ENCODE peak calls at places on chromosomes 6 and 20, in eight cellular contexts. V is tibial artery; K is epithelial cell of proximal tubule; N is effector memory CD4-positive, alpha-beta T cell; I is A172; P is endothelial cell of umbilical vein; T is CD8-positive, alpha-beta T cell; O is NCI-H1092 treated with DMSO at 0.1 percent for 48 hours. Z is an unnamed sample.

GRCh38 chr20:39081255-39081654 is 119.1 kb downstream of the DHX35 start:
- DNase-seq in K (no peak), N (peak), V (peak), P (peak), T (peak), I (peak), O (peak), Z (peak)

GRCh38 chr6:3712827-3713226 is 38.7 kb downstream of the PXDC1 start:
- DNase-seq in P (no peak), N (no peak), I (no peak), O (no peak), K (no peak), T (no peak), V (no peak), Z (no peak)

GRCh38 chr6:52497652-52498408 is 77.7 kb downstream of the EFHC1 start:
- DNase-seq in O (peak), P (no peak), I (peak), V (no peak), T (no peak), K (no peak), N (no peak), Z (no peak)

GRCh38 chr6:106783631-106784566 is 154.5 kb downstream of the QRSL1 start:
- DNase-seq in T (no peak), K (no peak), V (no peak), P (no peak), I (peak), O (no peak), N (no peak), Z (no peak)

GRCh38 chr6:72977114-72977513 is 248.2 kb downstream of the KHDC1L start:
- DNase-seq in K (no peak), N (no peak), P (no peak), I (no peak), O (no peak), T (no peak), V (no peak), Z (no peak)

GRCh38 chr6:97177905-97178304 is 105.1 kb downstream of the MMS22L start:
- DNase-seq in K (no peak), T (no peak), N (no peak), I (no peak), P (no peak), O (no peak), V (no peak), Z (no peak)

GRCh38 chr6:128239898-128240509 is 280.4 kb downstream of the PTPRK start:
- DNase-seq in O (no peak), T (no peak), I (no peak), K (no peak), V (no peak), N (no peak), P (peak), Z (no peak)

GRCh38 chr6:143594647-143595046 is 83.1 kb upstream of the PHACTR2 start:
- DNase-seq in N (no peak), O (no peak), T (no peak), K (peak), I (peak), P (no peak), V (no peak), Z (peak)

GRCh38 chr6:157864185-157864761 is 41.2 kb downstream of the SNX9 start:
- DNase-seq in I (no peak), O (no peak), P (no peak), N (no peak), K (no peak), T (no peak), V (no peak), Z (no peak)

GRCh38 chr6:148677594-148678476 is 69.0 kb upstream of the UST start:
- DNase-seq in N (no peak), K (no peak), T (no peak), P (no peak), O (no peak), I (no peak), V (no peak), Z (no peak)

GRCh38 chr6:52522151-52522626 is 54.7 kb downstream of the TRAM2 start:
- DNase-seq in N (no peak), P (peak), I (peak), V (peak), O (no peak), K (no peak), T (no peak), Z (no peak)

GRCh38 chr6:90251295-90251992 is 45.2 kb downstream of the BACH2 start:
- DNase-seq in I (peak), N (no peak), T (no peak), V (no peak), P (no peak), O (no peak), K (no peak), Z (no peak)

GRCh38 chr6:73382462-73383113 is 12.0 kb upstream of the DDX43 start:
- DNase-seq in V (no peak), K (no peak), I (peak), N (no peak), T (no peak), O (no peak), P (no peak), Z (no peak)

GRCh38 chr6:33344771-33345697 is 27.5 kb upstream of the ZBTB22 start:
- DNase-seq in V (peak), T (peak), N (peak), O (peak), K (no peak), P (peak), I (peak), Z (peak)

GRCh38 chr20:6665621-6666345 is 101.7 kb upstream of the BMP2 start:
- DNase-seq in T (no peak), K (no peak), O (no peak), V (no peak), I (no peak), P (no peak), N (no peak), Z (no peak)

GRCh38 chr6:21928715-21929298 is 335.3 kb downstream of the SOX4 start:
- DNase-seq in I (no peak), K (no peak), T (no peak), P (no peak), O (no peak), N (no peak), V (no peak), Z (no peak)

GRCh38 chr6:37239950-37240713 is 17.4 kb upstream of the TBC1D22B start:
- DNase-seq in P (peak), O (peak), I (peak), V (peak), T (peak), N (peak), K (peak), Z (peak)

GRCh38 chr6:32196682-32197616 is 4.5 kb upstream of the GPSM3 start:
- DNase-seq in T (no peak), V (peak), O (no peak), P (peak), K (no peak), I (no peak), N (no peak), Z (no peak)

GRCh38 chr20:32975698-32976674 is 28.2 kb downstream of the SUN5 start:
- DNase-seq in T (peak), O (no peak), P (no peak), K (no peak), I (peak), N (no peak), V (peak), Z (no peak)

GRCh38 chr6:11229267-11230043 is 3.0 kb downstream of the NEDD9 start:
- DNase-seq in I (no peak), K (no peak), P (peak), T (no peak), N (no peak), V (no peak), O (no peak), Z (no peak)

GRCh38 chr6:16619017-16619416 is 142.2 kb downstream of the ATXN1 start:
- DNase-seq in T (no peak), P (no peak), I (no peak), O (no peak), N (no peak), K (no peak), V (no peak), Z (no peak)

GRCh38 chr20:37265152-37265551 is 3.5 kb upstream of the GHRH start:
- DNase-seq in N (no peak), I (no peak), O (no peak), P (no peak), K (no peak), T (no peak), V (no peak), Z (no peak)

GRCh38 chr6:81594501-81594900 is 158.0 kb downstream of the TENT5A start:
- DNase-seq in T (no peak), I (no peak), N (no peak), P (no peak), K (no peak), V (no peak), O (no peak), Z (no peak)

GRCh38 chr6:30836957-30837356 is 47.4 kb upstream of the DDR1 start:
- DNase-seq in K (no peak), I (no peak), O (no peak), V (no peak), P (no peak), N (no peak), T (no peak), Z (no peak)

GRCh38 chr6:166435574-166435973 is 52.8 kb upstream of the MPC1 start:
- DNase-seq in T (peak), V (no peak), O (no peak), P (no peak), K (no peak), N (peak), I (no peak), Z (no peak)

GRCh38 chr6:135922746-135923145 is 71.2 kb downstream of the PDE7B start:
- DNase-seq in N (no peak), O (peak), K (no peak), P (no peak), I (no peak), V (no peak), T (no peak), Z (no peak)

GRCh38 chr6:52376763-52377162 is 14.8 kb downstream of the PAQR8 start:
- DNase-seq in P (no peak), O (no peak), N (no peak), K (no peak), T (no peak), V (no peak), I (no peak), Z (no peak)

GRCh38 chr6:6696867-6697531 is 108.5 kb downstream of the LY86 start:
- DNase-seq in T (no peak), N (no peak), P (peak), K (no peak), V (no peak), O (no peak), I (peak), Z (no peak)

GRCh38 chr6:111885373-111886027 is 12.2 kb upstream of the FYN start:
- DNase-seq in N (no peak), I (no peak), P (no peak), V (no peak), O (no peak), K (no peak), T (no peak), Z (no peak)

GRCh38 chr6:3235969-3236368 is 8.5 kb upstream of the TUBB2B start:
- DNase-seq in I (no peak), O (no peak), N (no peak), V (no peak), K (no peak), P (no peak), T (no peak), Z (no peak)

GRCh38 chr20:30511322-30512030 is 746.0 kb upstream of the DEFB115 start:
- DNase-seq in N (no peak), V (no peak), O (no peak), K (no peak), I (no peak), P (no peak), T (no peak), Z (no peak)

GRCh38 chr6:30720738-30721197 is 616 bp downstream of the TUBB start:
- DNase-seq in K (no peak), T (peak), I (peak), O (peak), N (no peak), P (peak), V (peak), Z (peak)

Z was measured in T-helper 9 cell.